ENCODE peak calls at places on chromosome 9, in ten cellular contexts. Z is foreskin melanocyte; T is kidney; B is epithelial cell of esophagus; X is NCI-H2029; Q is stimulated activated CD4-positive, alpha-beta T cell treated with anti-CD3 and anti-CD28 coated beads, Interleukin-15, amount 100 ng/mL, for 24 hours; F is sciatic nerve; I is body of pancreas; U is brain microvascular endothelial cell; C is NCI-H2171 treated with DMSO at 0.1 percent for 48 hours. K is an unnamed sample.

GRCh38 chr9:95494416-95495371 is 22.1 kb downstream of the PTCH1 start:
- DNase-seq in Z (no peak), T (peak; percentile 96), B (no peak), X (peak; percentile 92), Q (peak; percentile 89), F (peak; percentile 76), I (peak; percentile 49), U (no peak), C (peak; percentile 92), K (peak; percentile 82)

GRCh38 chr9:22049411-22049810 is 40.3 kb upstream of the CDKN2B start:
- DNase-seq in Z (no peak), T (no peak), B (peak; percentile 52), X (no peak), Q (no peak), F (no peak), I (no peak), U (peak; percentile 13), C (no peak), K (no peak)

GRCh38 chr9:91725651-91726050 is 224.4 kb downstream of the ROR2 start:
- DNase-seq in Z (no peak), T (no peak), B (no peak), X (no peak), Q (no peak), F (no peak), I (no peak), U (no peak), C (no peak), K (no peak)

GRCh38 chr9:121650220-121651013 is 1.0 kb upstream of the DAB2IP start:
- DNase-seq in Z (no peak), T (peak; percentile 92), B (peak; percentile 52), X (no peak), Q (peak; percentile 47), F (peak; percentile 73), I (peak; percentile 50), U (no peak), C (peak; percentile 81), K (peak; percentile 87)

GRCh38 chr9:114484854-114485443 is 20.3 kb downstream of the WHRN start:
- DNase-seq in Z (peak; percentile 56), T (no peak), B (peak; percentile 83), X (no peak), Q (peak; percentile 64), F (no peak), I (no peak), U (peak; percentile 63), C (peak; percentile 61), K (no peak)

GRCh38 chr9:102354041-102354440 is 615.6 kb upstream of the GRIN3A start:
- DNase-seq in Z (no peak), T (no peak), B (peak; percentile 30), X (no peak), Q (no peak), F (no peak), I (no peak), U (no peak), C (no peak), K (no peak)

GRCh38 chr9:81717061-81717746 is 27.9 kb upstream of the TLE1 start:
- DNase-seq in Z (no peak), T (no peak), B (no peak), X (no peak), Q (no peak), F (no peak), I (no peak), U (no peak), C (no peak), K (no peak)

GRCh38 chr9:36164989-36165388 is 4.2 kb upstream of the CCIN start:
- DNase-seq in Z (no peak), T (peak; percentile 53), B (no peak), X (no peak), Q (no peak), F (no peak), I (no peak), U (no peak), C (no peak), K (no peak)

GRCh38 chr9:113955076-113955752 is 79.1 kb downstream of the ZNF618 start:
- DNase-seq in Z (peak; percentile 42), T (no peak), B (no peak), X (no peak), Q (no peak), F (no peak), I (no peak), U (peak; percentile 66), C (no peak), K (no peak)

GRCh38 chr9:98368366-98369065 is 113.1 kb upstream of the TBC1D2 start:
- DNase-seq in Z (no peak), T (no peak), B (no peak), X (no peak), Q (no peak), F (no peak), I (no peak), U (no peak), C (no peak), K (no peak)

GRCh38 chr9:99375481-99375880 is 153.4 kb downstream of the SEC61B start:
- DNase-seq in Z (no peak), T (no peak), B (no peak), X (no peak), Q (no peak), F (no peak), I (no peak), U (no peak), C (no peak), K (no peak)

GRCh38 chr9:134604834-134605233 is 36.8 kb upstream of the COL5A1 start:
- DNase-seq in Z (no peak), T (no peak), B (no peak), X (no peak), Q (no peak), F (no peak), I (no peak), U (no peak), C (no peak), K (no peak)

GRCh38 chr9:98144631-98145030 is 25.6 kb upstream of the TRIM14 start:
- DNase-seq in Z (no peak), T (no peak), B (no peak), X (no peak), Q (no peak), F (no peak), I (no peak), U (no peak), C (no peak), K (no peak)

GRCh38 chr9:78713746-78714405 is 417.0 kb downstream of the PSAT1 start:
- DNase-seq in Z (peak; percentile 34), T (no peak), B (no peak), X (no peak), Q (no peak), F (no peak), I (no peak), U (no peak), C (no peak), K (no peak)

GRCh38 chr9:137426018-137426681 is 3.0 kb downstream of the NOXA1 start:
- DNase-seq in Z (no peak), T (peak; percentile 68), B (no peak), X (no peak), Q (no peak), F (no peak), I (peak; percentile 53), U (no peak), C (no peak), K (no peak)

GRCh38 chr9:136921718-136922117 is 22.8 kb downstream of the FBXW5 start:
- DNase-seq in Z (no peak), T (no peak), B (no peak), X (no peak), Q (no peak), F (no peak), I (no peak), U (no peak), C (no peak), K (no peak)

GRCh38 chr9:135473972-135474543 is 5.5 kb upstream of the PPP1R26 start:
- DNase-seq in Z (no peak), T (peak; percentile 64), B (no peak), X (no peak), Q (no peak), F (no peak), I (no peak), U (no peak), C (no peak), K (no peak)

GRCh38 chr9:116391306-116391900 is 237.8 kb downstream of the PAPPA start:
- DNase-seq in Z (no peak), T (no peak), B (peak; percentile 93), X (no peak), Q (no peak), F (no peak), I (no peak), U (peak; percentile 87), C (no peak), K (no peak)

GRCh38 chr9:4413856-4414255 is 76.4 kb upstream of the SLC1A1 start:
- DNase-seq in Z (no peak), T (no peak), B (no peak), X (no peak), Q (no peak), F (no peak), I (no peak), U (no peak), C (no peak), K (no peak)

GRCh38 chr9:104849023-104849422 is 78.9 kb downstream of the ABCA1 start:
- DNase-seq in Z (no peak), T (no peak), B (no peak), X (no peak), Q (no peak), F (no peak), I (no peak), U (no peak), C (no peak), K (no peak)

GRCh38 chr9:132973713-132974112 is 4.8 kb upstream of the GFI1B start:
- DNase-seq in Z (no peak), T (no peak), B (peak; percentile 26), X (no peak), Q (peak; percentile 36), F (no peak), I (no peak), U (peak; percentile 14), C (no peak), K (no peak)

GRCh38 chr9:89185980-89186379 is 7.4 kb upstream of the SHC3 start:
- DNase-seq in Z (no peak), T (no peak), B (peak; percentile 38), X (no peak), Q (no peak), F (no peak), I (no peak), U (no peak), C (no peak), K (no peak)

GRCh38 chr9:2158111-2158610 is 143.0 kb downstream of the SMARCA2 start:
- DNase-seq in Z (peak; percentile 71), T (peak; percentile 79), B (peak; percentile 71), X (no peak), Q (peak; percentile 52), F (peak; percentile 70), I (peak; percentile 48), U (peak; percentile 52), C (peak; percentile 92), K (peak; percentile 25)

GRCh38 chr9:37953775-37954437 is 50.0 kb upstream of the SLC25A51 start:
- DNase-seq in Z (no peak), T (peak; percentile 79), B (peak; percentile 96), X (no peak), Q (peak; percentile 61), F (no peak), I (peak; percentile 72), U (peak; percentile 94), C (no peak), K (no peak)

GRCh38 chr9:31587176-31587575 is 797.3 kb upstream of the ACO1 start:
- DNase-seq in Z (no peak), T (no peak), B (peak; percentile 66), X (no peak), Q (no peak), F (no peak), I (no peak), U (no peak), C (peak; percentile 14), K (no peak)

K was measured in NCI-H1105 treated with DMSO at 0.1 percent for 48 hours.